ENCODE peak calls at places on chromosomes 13 and 19, in seven cellular contexts. I, W, B, E, R, S and F are unnamed samples.

GRCh38 chr19:57363734-57364181 is 407 bp downstream of the TRAPPC2B start:
- DNase-seq in I (peak; percentile 27), W (no peak), B (no peak), E (no peak), R (no peak), S (no peak), F (no peak)

GRCh38 chr19:1161716-1162115 is 12.4 kb downstream of the SBNO2 start:
- DNase-seq in I (peak; percentile 71), W (no peak), B (no peak), E (no peak), R (no peak), S (no peak), F (no peak)

GRCh38 chr19:43763473-43763939 is 8.7 kb upstream of the SMG9 start:
- DNase-seq in I (no peak), W (no peak), B (no peak), E (no peak), R (no peak), S (no peak), F (no peak)

GRCh38 chr19:47000373-47000772 is 19.3 kb upstream of the NPAS1 start:
- DNase-seq in I (no peak), W (no peak), B (no peak), E (no peak), R (no peak), S (no peak), F (no peak)

GRCh38 chr13:24220086-24220703 is 59.7 kb downstream of the SPATA13 start:
- DNase-seq in I (peak; percentile 67), W (peak; percentile 41), B (peak; percentile 33), E (peak; percentile 20), R (peak; percentile 49), S (peak; percentile 77), F (no peak)

GRCh38 chr13:44272692-44273091 is 100.9 kb upstream of the SERP2 start:
- DNase-seq in I (no peak), W (no peak), B (no peak), E (no peak), R (no peak), S (no peak), F (no peak)

GRCh38 chr19:1206733-1207301 is 1.2 kb downstream of the STK11 start:
- DNase-seq in I (no peak), W (no peak), B (no peak), E (no peak), R (no peak), S (peak; percentile 35), F (no peak)

GRCh38 chr19:913080-913748 is at the start of gene R3HDM4:
- DNase-seq in I (peak; percentile 47), W (no peak), B (no peak), E (peak; percentile 68), R (peak; percentile 94), S (peak; percentile 83), F (no peak)

GRCh38 chr19:54133957-54134590 is 3.5 kb upstream of the CNOT3 start:
- DNase-seq in I (no peak), W (no peak), B (no peak), E (no peak), R (no peak), S (no peak), F (no peak)